ENCODE peak calls at places on chromosomes 7 and 10, in four cellular contexts. S is fibroblast of lung, I is aorta, D is vagina. Q is an unnamed sample.

GRCh38 chr10:5942471-5942870 is 34.9 kb downstream of the IL15RA start:
- DNase-seq in S (no peak), I (peak; percentile 79), D (no peak), Q (no peak)

GRCh38 chr7:117808910-117809705 is 64.1 kb downstream of the CTTNBP2 start:
- DNase-seq in S (peak; percentile 27), I (no peak), D (no peak), Q (no peak)

GRCh38 chr10:104080762-104081161 is 4.9 kb downstream of the COL17A1 start:
- DNase-seq in S (peak; percentile 33), I (no peak), D (no peak), Q (no peak)

GRCh38 chr7:12949060-12950045 is 261.9 kb downstream of the ARL4A start:
- DNase-seq in S (peak; percentile 41), I (no peak), D (no peak), Q (no peak)

GRCh38 chr10:81040031-81040430 is 502.3 kb downstream of the SH2D4B start:
- DNase-seq in S (no peak), I (no peak), D (no peak), Q (no peak)

GRCh38 chr10:65993451-65993850 is 932.4 kb upstream of the LRRTM3 start:
- DNase-seq in S (no peak), I (no peak), D (no peak), Q (no peak)

GRCh38 chr7:40839881-40840280 is 705.1 kb downstream of the SUGCT start:
- DNase-seq in S (no peak), I (no peak), D (no peak), Q (no peak)

GRCh38 chr7:74587435-74588126 is 69.9 kb upstream of the GTF2I start:
- DNase-seq in S (peak; percentile 88), I (peak; percentile 97), D (no peak), Q (no peak)

GRCh38 chr10:72308320-72308987 is 34.7 kb downstream of the DDIT4 start:
- DNase-seq in S (peak; percentile 92), I (no peak), D (no peak), Q (no peak)

GRCh38 chr10:103626178-103626577 is 132.7 kb downstream of the NEURL1 start:
- DNase-seq in S (no peak), I (peak; percentile 87), D (no peak), Q (no peak)

GRCh38 chr7:13336227-13336626 is 648.8 kb downstream of the ARL4A start:
- DNase-seq in S (peak; percentile 55), I (no peak), D (no peak), Q (no peak)

GRCh38 chr7:130436253-130436652 is 4.6 kb downstream of the CEP41 start:
- DNase-seq in S (no peak), I (no peak), D (no peak), Q (no peak)

GRCh38 chr7:157851501-157852067 is 514.8 kb downstream of the DNAJB6 start:
- DNase-seq in S (no peak), I (peak; percentile 81), D (no peak), Q (peak; percentile 42)

GRCh38 chr10:90865400-90865799 is 6.4 kb upstream of the RPP30 start:
- DNase-seq in S (peak; percentile 64), I (no peak), D (no peak), Q (no peak)

GRCh38 chr7:5423844-5424688 is 432 bp upstream of the TNRC18 start:
- DNase-seq in S (peak; percentile 100), I (peak; percentile 96), D (no peak), Q (peak; percentile 46)

GRCh38 chr10:110042181-110042580 is 34.4 kb downstream of the ADD3 start:
- DNase-seq in S (peak; percentile 18), I (no peak), D (no peak), Q (no peak)

GRCh38 chr10:15140640-15141039 is 27.9 kb downstream of the NMT2 start:
- DNase-seq in S (no peak), I (no peak), D (no peak), Q (no peak)

GRCh38 chr7:15862781-15863165 is 176.3 kb upstream of the MEOX2 start:
- DNase-seq in S (peak; percentile 15), I (no peak), D (no peak), Q (no peak)

GRCh38 chr7:192035-192649 is at the start of gene FAM20C:
- DNase-seq in S (peak; percentile 84), I (peak; percentile 96), D (no peak), Q (no peak)

GRCh38 chr7:131636092-131636491 is 79.7 kb upstream of the PODXL start:
- DNase-seq in S (no peak), I (no peak), D (no peak), Q (no peak)

GRCh38 chr10:72812415-72812797 is 81.1 kb upstream of the OIT3 start:
- DNase-seq in S (no peak), I (no peak), D (no peak), Q (no peak)

GRCh38 chr7:604884-605531 is 85.4 kb upstream of the PDGFA start:
- DNase-seq in S (no peak), I (peak; percentile 79), D (no peak), Q (no peak)

GRCh38 chr7:24777811-24778210 is 20.5 kb upstream of the GSDME start:
- DNase-seq in S (peak; percentile 20), I (no peak), D (no peak), Q (no peak)

GRCh38 chr10:52682766-52683165 is 89.8 kb downstream of the MBL2 start:
- DNase-seq in S (no peak), I (no peak), D (no peak), Q (no peak)

GRCh38 chr10:3054183-3054815 is 13.0 kb upstream of the PFKP start:
- DNase-seq in S (no peak), I (no peak), D (no peak), Q (no peak)

DNA sequence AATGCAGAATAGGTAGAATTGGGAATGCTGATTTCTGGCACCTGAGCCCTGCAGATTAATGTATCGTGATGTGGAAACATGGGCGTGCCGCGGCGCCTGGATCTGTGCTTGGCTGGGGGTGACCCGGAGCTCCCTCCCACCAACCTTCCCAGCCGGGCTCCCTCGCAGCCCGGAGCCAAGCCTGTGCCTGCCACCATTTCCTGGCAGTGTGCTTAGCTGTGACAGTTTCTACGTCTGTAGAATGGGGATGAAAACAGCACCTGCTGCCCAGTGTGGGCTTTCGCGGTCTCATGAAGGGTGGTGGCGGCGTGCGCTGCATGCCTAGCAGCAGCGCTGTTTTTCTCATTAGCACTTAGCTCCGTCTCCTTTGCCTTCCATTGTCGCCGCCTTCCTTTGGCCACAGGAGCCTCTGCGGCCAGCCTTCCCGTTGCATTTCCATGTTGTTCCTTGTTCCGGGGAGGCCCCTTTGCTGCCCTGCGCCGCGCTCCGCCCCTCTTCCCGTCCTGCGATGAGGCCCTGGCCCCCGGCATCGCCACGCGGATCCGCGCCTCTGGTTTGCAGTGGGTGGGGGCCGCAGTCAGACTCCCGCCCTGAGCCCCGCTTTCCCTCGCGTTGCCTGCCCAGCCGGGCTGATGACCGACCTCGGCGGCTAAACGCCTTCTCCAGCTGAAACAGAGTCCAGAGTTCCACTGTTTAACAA is 84.2 kb downstream of the CUL1 start:
- DNase-seq in S (no peak), I (no peak), D (no peak), Q (no peak)
- H3K36me3 ChIP-seq in S (peaks cover 13% of the 10 kb centered on the region), I (peaks cover 7% of the 10 kb centered on the region), D (no peaks in the 10 kb centered on the region), Q (peaks cover 39% of the 10 kb centered on the region)

GRCh38 chr7:102111758-102112119 is 174.9 kb upstream of the SH2B2 start:
- DNase-seq in S (no peak), I (no peak), D (no peak), Q (no peak)

GRCh38 chr7:102115181-102115580 is 171.5 kb upstream of the SH2B2 start:
- DNase-seq in S (no peak), I (no peak), D (no peak), Q (no peak)

GRCh38 chr7:102106625-102107024 is 180.0 kb upstream of the SH2B2 start:
- DNase-seq in S (no peak), I (peak; percentile 84), D (peak; percentile 67), Q (no peak)

GRCh38 chr7:102107474-102108104 is 179.1 kb upstream of the SH2B2 start:
- DNase-seq in S (no peak), I (no peak), D (peak; percentile 37), Q (no peak)

GRCh38 chr7:102111063-102111757 is 175.5 kb upstream of the SH2B2 start:
- DNase-seq in S (no peak), I (no peak), D (no peak), Q (no peak)
- H3K4me3 ChIP-seq in S (no peak overlapping the region), I (no peak overlapping the region), D (no peak overlapping the region), Q (no peak overlapping the region)

DNA sequence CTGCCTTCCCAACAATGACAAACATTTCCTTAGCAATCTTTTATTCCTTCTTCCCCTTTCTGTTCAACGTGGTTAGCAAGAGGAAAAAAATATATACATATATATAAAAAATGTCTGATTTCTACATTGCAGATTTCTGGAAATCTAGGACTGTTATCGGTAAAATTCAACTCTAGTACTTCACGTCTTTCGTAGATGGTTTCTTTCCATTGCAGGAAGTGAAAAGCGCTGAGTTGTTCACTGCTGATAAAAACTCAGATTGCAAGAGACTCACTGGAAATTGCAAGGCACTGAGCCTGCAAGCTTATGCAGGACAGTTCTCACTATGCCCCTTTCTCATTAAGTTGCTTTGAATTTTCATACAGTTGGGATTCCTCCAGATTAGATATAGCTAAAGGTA is 23.9 kb downstream of the KIN start:
- DNase-seq in S (no peak), I (no peak), D (no peak), Q (no peak)
- H3K36me3 ChIP-seq in S (no peaks in the 10 kb centered on the region), I (peaks cover 2% of the 10 kb centered on the region), D (no peaks in the 10 kb centered on the region), Q (peaks cover 43% of the 10 kb centered on the region)

GRCh38 chr7:11193131-11193867 is 219.6 kb downstream of the PHF14 start:
- DNase-seq in S (peak; percentile 29), I (no peak), D (no peak), Q (no peak)
- H3K4me3 ChIP-seq in S (peak overlapping the region; percentile 62), I (peak overlapping the region; percentile 43), D (peak overlapping the region; percentile 36), Q (no peak overlapping the region)

GRCh38 chr10:36209480-36209879 is 567.4 kb upstream of the FZD8 start:
- DNase-seq in S (no peak), I (no peak), D (no peak), Q (no peak)
- H3K36me3 ChIP-seq in S (no peaks in the 10 kb centered on the region), I (no peaks in the 10 kb centered on the region), D (no peaks in the 10 kb centered on the region), Q (no peaks in the 10 kb centered on the region)